ENCODE peak calls at places on chromosome 13, in five cellular contexts. J is left lung, R is aorta, B is PC-9, N is heart right ventricle. S is an unnamed sample.
A peak's percentile ranks its signal among the peaks of the same experiment; 100 is the strongest.

GRCh38 chr13:30906411-30906990 is 430 bp downstream of the MEDAG start:
- DNase-seq in J (peak; percentile 78), R (peak; percentile 65), B (no peak), N (peak; percentile 29), S (no peak)

GRCh38 chr13:51412431-51412830 is 40.4 kb downstream of the INTS6 start:
- DNase-seq in J (no peak), R (no peak), B (no peak), N (no peak), S (no peak)

GRCh38 chr13:61370520-61370919 is 45.1 kb downstream of the PCDH20 start:
- DNase-seq in J (no peak), R (no peak), B (no peak), N (no peak), S (no peak)

GRCh38 chr13:21338651-21339278 is 120.3 kb downstream of the ZDHHC20 start:
- DNase-seq in J (no peak), R (no peak), B (no peak), N (no peak), S (no peak)

GRCh38 chr13:64305246-64305645 is 2889.6 kb upstream of the PCDH20 start:
- DNase-seq in J (no peak), R (no peak), B (no peak), N (no peak), S (no peak)

GRCh38 chr13:43783820-43784219 is 3.0 kb downstream of the ENOX1 start:
- DNase-seq in J (no peak), R (no peak), B (peak; percentile 8), N (no peak), S (no peak)

GRCh38 chr13:109275848-109276247 is 510.5 kb downstream of the IRS2 start:
- DNase-seq in J (no peak), R (no peak), B (no peak), N (no peak), S (no peak)

GRCh38 chr13:32639502-32640105 is 53.4 kb downstream of the PDS5B start:
- DNase-seq in J (no peak), R (peak; percentile 63), B (peak; percentile 8), N (no peak), S (peak; percentile 47)

GRCh38 chr13:42992585-42993122 is 613 bp upstream of the EPSTI1 start:
- DNase-seq in J (no peak), R (no peak), B (no peak), N (no peak), S (no peak)

GRCh38 chr13:52599853-52600603 is 42.2 kb upstream of the HNRNPA1L2 start:
- DNase-seq in J (peak; percentile 77), R (peak; percentile 60), B (peak; percentile 29), N (peak; percentile 25), S (no peak)

GRCh38 chr13:44840131-44840530 is 149.1 kb downstream of the NUFIP1 start:
- DNase-seq in J (no peak), R (no peak), B (no peak), N (no peak), S (no peak)

GRCh38 chr13:97119899-97120745 is 102.0 kb upstream of the MBNL2 start:
- DNase-seq in J (no peak), R (no peak), B (no peak), N (no peak), S (no peak)

GRCh38 chr13:49404621-49405020 is 39.2 kb downstream of the CAB39L start:
- DNase-seq in J (no peak), R (no peak), B (no peak), N (no peak), S (no peak)

GRCh38 chr13:44899967-44900366 is 89.3 kb downstream of the NUFIP1 start:
- DNase-seq in J (no peak), R (no peak), B (no peak), N (no peak), S (no peak)

GRCh38 chr13:47499358-47500150 is 501.5 kb downstream of the SUCLA2 start:
- DNase-seq in J (no peak), R (no peak), B (no peak), N (no peak), S (no peak)

GRCh38 chr13:75769141-75769905 is 133.2 kb downstream of the LMO7 start:
- DNase-seq in J (no peak), R (no peak), B (no peak), N (no peak), S (no peak)

DNA sequence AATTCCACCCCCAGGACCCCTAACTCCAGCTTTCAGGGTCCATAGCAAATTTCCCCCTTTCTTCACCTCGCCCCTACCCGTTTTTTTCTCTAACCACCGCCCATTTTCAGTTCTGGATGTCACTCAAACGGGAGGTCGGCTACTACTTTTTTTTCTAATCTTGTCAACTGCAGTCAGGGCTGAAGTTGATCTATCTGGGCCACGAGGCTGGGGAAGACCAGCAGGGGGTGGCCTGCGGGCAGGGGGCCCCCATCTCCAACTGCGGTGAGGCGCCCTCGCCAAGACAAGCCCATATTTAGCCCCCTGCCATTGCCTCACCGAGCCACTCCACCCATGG is 748 bp downstream of the LHFPL6 start:
- DNase-seq in J (no peak), R (no peak), B (no peak), N (no peak), S (no peak)
- H3K27me3 ChIP-seq in J (peaks cover 32% of the 10 kb centered on the region), R (no peaks in the 10 kb centered on the region), B (no peaks in the 10 kb centered on the region), N (no peaks in the 10 kb centered on the region), S (peaks cover 17% of the 10 kb centered on the region)

GRCh38 chr13:23378009-23378632 is 55.4 kb downstream of the SACS start:
- DNase-seq in J (no peak), R (peak; percentile 61), B (no peak), N (no peak), S (no peak)
- H3K27ac ChIP-seq in J (peak overlapping the region; percentile 20), R (peak overlapping the region; percentile 96), B (no peak overlapping the region), N (peak overlapping the region; percentile 64), S (no peak overlapping the region)

GRCh38 chr13:112067121-112067741 is at the start of gene SOX1:
- DNase-seq in J (no peak), R (no peak), B (no peak), N (no peak), S (no peak)

GRCh38 chr13:112066624-112067004 is 335 bp upstream of the SOX1 start:
- DNase-seq in J (peak; percentile 77), R (no peak), B (no peak), N (peak; percentile 55), S (no peak)

GRCh38 chr13:112065521-112065866 is 1.5 kb upstream of the SOX1 start:
- DNase-seq in J (no peak), R (no peak), B (no peak), N (no peak), S (no peak)

GRCh38 chr13:112064222-112064621 is 2.7 kb upstream of the SOX1 start:
- DNase-seq in J (no peak), R (no peak), B (no peak), N (no peak), S (no peak)

GRCh38 chr13:112065867-112066623 is 904 bp upstream of the SOX1 start:
- DNase-seq in J (no peak), R (no peak), B (no peak), N (no peak), S (no peak)
- H3K4me3 ChIP-seq in J (no peak overlapping the region), R (peak overlapping the region; percentile 32), B (no peak overlapping the region), N (peak overlapping the region; percentile 24), S (peak overlapping the region; percentile 15)

DNA sequence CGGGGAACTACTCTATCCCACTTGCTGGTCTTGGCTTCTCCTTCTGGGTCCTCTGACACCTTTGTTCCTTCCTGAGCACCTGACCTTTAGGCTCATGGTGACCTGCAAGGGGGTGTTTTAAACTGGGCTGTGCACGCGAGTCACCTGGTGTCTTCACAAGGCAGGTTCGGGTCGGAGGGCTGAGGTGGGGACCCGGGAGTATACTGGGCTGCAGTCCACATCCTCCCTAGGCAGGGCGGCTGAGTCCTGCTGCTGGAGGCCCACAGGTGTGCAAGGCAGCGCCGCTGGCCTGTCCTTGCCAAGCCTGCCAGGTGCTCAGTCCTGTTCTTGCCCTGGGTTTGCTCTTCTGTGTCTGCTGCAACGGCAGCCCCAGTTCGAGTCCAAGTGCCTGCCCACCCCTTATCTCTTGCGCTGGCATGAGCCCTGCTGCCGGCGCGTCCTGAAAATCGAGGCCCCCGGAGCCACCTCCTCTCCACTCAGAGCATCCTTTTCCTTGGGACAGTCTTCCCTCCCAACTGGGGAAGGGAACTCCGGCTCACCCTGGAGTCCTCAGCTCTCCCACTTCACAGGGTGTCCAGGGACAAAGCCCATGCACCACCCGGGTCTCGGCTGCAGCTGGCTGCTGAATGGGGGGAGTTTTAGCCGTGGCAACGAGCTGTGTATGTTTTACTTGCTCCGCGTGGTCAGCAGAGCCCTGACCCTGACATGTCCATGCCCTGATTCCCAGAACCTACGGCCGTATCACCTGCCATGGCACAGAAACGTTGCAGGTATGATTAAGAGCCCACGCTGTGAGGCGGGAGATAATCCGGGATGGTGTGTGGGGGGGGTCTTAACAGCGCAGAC is 193.5 kb downstream of the TEX29 start:
- DNase-seq in J (peak; percentile 68), R (no peak), B (no peak), N (no peak), S (no peak)
- H3K27me3 ChIP-seq in J (peaks cover 66% of the 10 kb centered on the region), R (no peaks in the 10 kb centered on the region), B (peaks cover 84% of the 10 kb centered on the region), N (peaks cover 48% of the 10 kb centered on the region), S (no peaks in the 10 kb centered on the region)

GRCh38 chr13:76884571-76885202 is 1.5 kb downstream of the KCTD12 start:
- DNase-seq in J (no peak), R (no peak), B (no peak), N (no peak), S (no peak)

GRCh38 chr13:76886292-76887061 is at the start of gene KCTD12:
- DNase-seq in J (peak; percentile 98), R (peak; percentile 96), B (peak; percentile 24), N (peak; percentile 93), S (peak; percentile 70)

GRCh38 chr13:76886005-76886291 is 257 bp downstream of the KCTD12 start:
- DNase-seq in J (no peak), R (no peak), B (no peak), N (no peak), S (peak; percentile 1)

GRCh38 chr13:76884167-76884566 is 2.0 kb downstream of the KCTD12 start:
- DNase-seq in J (peak; percentile 65), R (peak; percentile 67), B (no peak), N (peak; percentile 35), S (no peak)

GRCh38 chr13:76885203-76886004 is 801 bp downstream of the KCTD12 start:
- DNase-seq in J (peak; percentile 92), R (peak; percentile 85), B (peak; percentile 6), N (peak; percentile 71), S (peak; percentile 48)
- H3K27ac ChIP-seq in J (peak overlapping the region; percentile 98), R (peak overlapping the region; percentile 73), B (no peak overlapping the region), N (peak overlapping the region; percentile 88), S (no peak overlapping the region)

GRCh38 chr13:41542281-41542680 is 84.9 kb downstream of the RGCC start:
- DNase-seq in J (no peak), R (no peak), B (no peak), N (no peak), S (no peak)

GRCh38 chr13:41547253-41548000 is 90.1 kb downstream of the RGCC start:
- DNase-seq in J (peak; percentile 74), R (no peak), B (no peak), N (peak; percentile 64), S (no peak)

GRCh38 chr13:41543664-41544300 is 86.4 kb downstream of the RGCC start:
- DNase-seq in J (no peak), R (no peak), B (no peak), N (no peak), S (no peak)

GRCh38 chr13:41546372-41547252 is 89.3 kb downstream of the RGCC start:
- DNase-seq in J (no peak), R (no peak), B (peak; percentile 16), N (no peak), S (no peak)

GRCh38 chr13:41544824-41545707 is 87.7 kb downstream of the RGCC start:
- DNase-seq in J (no peak), R (no peak), B (peak; percentile 4), N (no peak), S (no peak)
- H3K4me3 ChIP-seq in J (no peak overlapping the region), R (no peak overlapping the region), B (no peak overlapping the region), N (no peak overlapping the region), S (no peak overlapping the region)

GRCh38 chr13:27855381-27855780 is 63.1 kb downstream of the GSX1 start:
- DNase-seq in J (no peak), R (no peak), B (no peak), N (no peak), S (no peak)
- H3K27me3 ChIP-seq in J (peaks cover 92% of the 10 kb centered on the region), R (no peaks in the 10 kb centered on the region), B (no peaks in the 10 kb centered on the region), N (peaks cover 63% of the 10 kb centered on the region), S (no peaks in the 10 kb centered on the region)